ENCODE peak calls at places on chromosome 10, in six cellular contexts. T is CD8-positive, alpha-beta memory T cell; K is tibial artery; S is iPS DF 6.9; L is PC-9; N is WERI-Rb-1. Z is an unnamed sample.

GRCh38 chr10:6279540-6280267 is 77.0 kb downstream of the PFKFB3 start:
- DNase-seq in T (no peak), K (no peak), S (peak; percentile 35), L (peak; percentile 82), N (no peak), Z (no peak)

GRCh38 chr10:92849234-92849525 is 860 bp downstream of the EXOC6 start:
- DNase-seq in T (no peak), K (no peak), S (no peak), L (no peak), N (no peak), Z (no peak)

GRCh38 chr10:129728905-129729540 is 235.1 kb downstream of the EBF3 start:
- DNase-seq in T (no peak), K (no peak), S (no peak), L (no peak), N (no peak), Z (no peak)

GRCh38 chr10:6009159-6009558 is 31.8 kb upstream of the IL15RA start:
- DNase-seq in T (no peak), K (no peak), S (no peak), L (no peak), N (no peak), Z (no peak)

GRCh38 chr10:133095586-133095985 is 7.9 kb downstream of the ADGRA1 start:
- DNase-seq in T (no peak), K (no peak), S (no peak), L (no peak), N (no peak), Z (no peak)

GRCh38 chr10:79399242-79399831 is 46.1 kb downstream of the ZCCHC24 start:
- DNase-seq in T (no peak), K (peak; percentile 94), S (peak; percentile 52), L (no peak), N (peak; percentile 62), Z (no peak)

GRCh38 chr10:9091515-9092093 is 1037.1 kb downstream of the GATA3 start:
- DNase-seq in T (no peak), K (no peak), S (no peak), L (no peak), N (no peak), Z (no peak)

GRCh38 chr10:66671562-66671961 is 254.3 kb upstream of the LRRTM3 start:
- DNase-seq in T (no peak), K (no peak), S (no peak), L (no peak), N (no peak), Z (no peak)

GRCh38 chr10:92590623-92591549 is 2.0 kb upstream of the KIF11 start:
- DNase-seq in T (no peak), K (peak; percentile 56), S (no peak), L (no peak), N (peak; percentile 91), Z (no peak)

GRCh38 chr10:117005454-117006055 is 568 bp upstream of the SHTN1 start:
- DNase-seq in T (no peak), K (no peak), S (no peak), L (no peak), N (peak; percentile 64), Z (no peak)

GRCh38 chr10:58189269-58189668 is 78.4 kb downstream of the IPMK start:
- DNase-seq in T (no peak), K (peak; percentile 29), S (no peak), L (no peak), N (no peak), Z (peak; percentile 22)

GRCh38 chr10:26931223-26931622 is 70.5 kb upstream of the ABI1 start:
- DNase-seq in T (no peak), K (no peak), S (no peak), L (no peak), N (no peak), Z (no peak)

GRCh38 chr10:110226926-110227641 is 19.7 kb downstream of the MXI1 start:
- DNase-seq in T (peak; percentile 69), K (peak; percentile 65), S (no peak), L (no peak), N (peak; percentile 63), Z (no peak)

GRCh38 chr10:35822316-35822715 is 180.2 kb upstream of the FZD8 start:
- DNase-seq in T (no peak), K (peak; percentile 94), S (peak; percentile 41), L (no peak), N (peak; percentile 98), Z (peak; percentile 70)

GRCh38 chr10:121553455-121553854 is 44.8 kb downstream of the FGFR2 start:
- DNase-seq in T (no peak), K (no peak), S (no peak), L (no peak), N (no peak), Z (peak; percentile 22)

GRCh38 chr10:99631496-99631895 is 11.3 kb upstream of the SLC25A28 start:
- DNase-seq in T (no peak), K (no peak), S (no peak), L (no peak), N (no peak), Z (no peak)

GRCh38 chr10:72175166-72175565 is 40.6 kb upstream of the ANAPC16 start:
- DNase-seq in T (no peak), K (no peak), S (no peak), L (peak; percentile 49), N (no peak), Z (no peak)

GRCh38 chr10:17851611-17852010 is 42.5 kb downstream of the MRC1 start:
- DNase-seq in T (no peak), K (peak; percentile 72), S (no peak), L (no peak), N (peak; percentile 19), Z (no peak)

GRCh38 chr10:110355181-110355831 is 50.6 kb upstream of the SMNDC1 start:
- DNase-seq in T (no peak), K (no peak), S (no peak), L (no peak), N (no peak), Z (no peak)

GRCh38 chr10:60444494-60445064 is 54.9 kb upstream of the ANK3 start:
- DNase-seq in T (no peak), K (no peak), S (no peak), L (no peak), N (no peak), Z (no peak)

GRCh38 chr10:21030096-21030495 is 133.0 kb upstream of the NEBL start:
- DNase-seq in T (no peak), K (no peak), S (no peak), L (peak; percentile 53), N (no peak), Z (no peak)

GRCh38 chr10:112271982-112272381 is 11.2 kb upstream of the TECTB start:
- DNase-seq in T (no peak), K (no peak), S (no peak), L (no peak), N (no peak), Z (no peak)

GRCh38 chr10:8159628-8160165 is 105.2 kb downstream of the GATA3 start:
- DNase-seq in T (no peak), K (no peak), S (no peak), L (peak; percentile 86), N (no peak), Z (peak; percentile 27)

GRCh38 chr10:112332509-112333228 is 41.2 kb upstream of the ACSL5 start:
- DNase-seq in T (no peak), K (no peak), S (no peak), L (no peak), N (no peak), Z (no peak)

DNA sequence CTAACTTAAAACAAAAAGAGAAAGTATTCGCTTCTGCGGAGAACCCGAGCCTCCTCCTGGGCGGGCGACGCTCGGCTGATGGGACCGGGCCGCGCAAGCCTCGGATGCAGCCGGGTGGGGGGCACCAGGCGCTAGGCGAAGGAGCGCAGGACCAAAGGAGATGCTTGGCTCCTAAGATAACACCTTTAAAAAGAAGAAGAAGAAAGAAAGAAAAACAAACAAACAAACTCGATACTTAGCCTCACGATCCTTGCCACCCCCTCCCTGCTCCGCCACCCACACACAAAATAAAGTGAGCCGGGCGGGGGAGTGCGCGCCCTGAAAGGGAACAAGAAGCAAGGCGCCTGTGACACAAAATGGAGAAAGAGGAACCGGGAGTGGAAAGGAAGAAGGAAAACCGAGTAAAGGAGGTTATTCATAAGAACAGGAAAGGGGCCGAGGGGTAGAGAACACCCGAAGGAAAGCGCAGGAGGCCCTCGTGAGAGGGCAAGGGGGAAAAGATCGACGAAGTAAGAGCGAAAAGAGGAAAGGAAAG is 34.0 kb upstream of the EBLN1 start:
- DNase-seq in T (peak; percentile 68), K (peak; percentile 67), S (no peak), L (no peak), N (peak; percentile 20), Z (no peak)
- H3K27ac ChIP-seq in T (peak overlapping the region; percentile 82), K (peak overlapping the region; percentile 99), S (no peak overlapping the region), L (no peak overlapping the region), N (peak overlapping the region; percentile 51), Z (peak overlapping the region; percentile 65)

GRCh38 chr10:33117816-33118215 is 159.8 kb upstream of the ITGB1 start:
- DNase-seq in T (peak; percentile 83), K (no peak), S (no peak), L (no peak), N (no peak), Z (no peak)

GRCh38 chr10:33114451-33114944 is 156.5 kb upstream of the ITGB1 start:
- DNase-seq in T (peak; percentile 54), K (no peak), S (no peak), L (peak; percentile 74), N (no peak), Z (no peak)

GRCh38 chr10:33115720-33116119 is 157.7 kb upstream of the ITGB1 start:
- DNase-seq in T (no peak), K (no peak), S (no peak), L (peak; percentile 52), N (no peak), Z (no peak)

GRCh38 chr10:33113111-33113856 is 155.3 kb upstream of the ITGB1 start:
- DNase-seq in T (no peak), K (no peak), S (no peak), L (no peak), N (no peak), Z (no peak)

GRCh38 chr10:33116293-33116697 is 158.3 kb upstream of the ITGB1 start:
- DNase-seq in T (no peak), K (peak; percentile 38), S (peak; percentile 52), L (no peak), N (peak; percentile 31), Z (no peak)
- H3K27ac ChIP-seq in T (peak overlapping the region; percentile 45), K (no peak overlapping the region), S (no peak overlapping the region), L (no peak overlapping the region), N (no peak overlapping the region), Z (no peak overlapping the region)

DNA sequence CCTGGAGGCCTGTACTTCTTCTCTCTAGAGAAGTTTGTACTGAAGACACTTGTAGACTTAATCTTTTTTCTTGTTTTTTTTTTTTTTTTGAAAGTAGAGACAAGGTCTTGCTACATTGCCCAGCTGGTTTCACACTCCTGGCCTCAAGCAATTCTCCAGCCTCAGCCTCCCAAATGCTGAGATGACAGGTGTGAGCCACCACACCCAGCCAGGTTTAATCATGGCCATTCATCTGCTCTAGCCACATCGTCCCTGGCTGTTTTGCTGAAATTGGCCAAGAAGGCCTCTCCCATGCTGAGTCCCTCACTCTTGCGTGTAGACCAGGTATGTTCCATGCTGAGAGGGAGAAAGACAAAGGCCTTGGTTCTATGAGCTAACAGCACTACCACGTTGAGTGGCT is 176.2 kb downstream of the JCAD start:
- DNase-seq in T (no peak), K (no peak), S (no peak), L (no peak), N (no peak), Z (no peak)
- H3K27ac ChIP-seq in T (no peak overlapping the region), K (peak overlapping the region; percentile 96), S (no peak overlapping the region), L (no peak overlapping the region), N (no peak overlapping the region), Z (no peak overlapping the region)

GRCh38 chr10:31648966-31649365 is 279.7 kb downstream of the ARHGAP12 start:
- DNase-seq in T (no peak), K (no peak), S (no peak), L (no peak), N (no peak), Z (no peak)
- H3K27ac ChIP-seq in T (no peak overlapping the region), K (peak overlapping the region; percentile 80), S (no peak overlapping the region), L (no peak overlapping the region), N (no peak overlapping the region), Z (no peak overlapping the region)